ENCODE peak calls at places on chromosomes 3 and 15, in four cellular contexts. U is psoas muscle, B is upper lobe of right lung, Y is left lung. V is an unnamed sample.

GRCh38 chr15:101534376-101534970 is 45.0 kb upstream of the PCSK6 start:
- DNase-seq in U (no peak), B (no peak), Y (no peak), V (no peak)

GRCh38 chr3:55267206-55267930 is 219.7 kb downstream of the WNT5A start:
- DNase-seq in U (no peak), B (no peak), Y (no peak), V (no peak)

GRCh38 chr3:196638922-196639516 is 475 bp upstream of the NRROS start:
- DNase-seq in U (no peak), B (no peak), Y (no peak), V (no peak)

GRCh38 chr3:122577409-122578028 is at the start of gene PARP15:
- DNase-seq in U (peak), B (peak), Y (peak), V (no peak)

GRCh38 chr3:40152482-40153133 is 156.9 kb upstream of the EIF1B start:
- DNase-seq in U (no peak), B (no peak), Y (no peak), V (peak)

GRCh38 chr3:8621872-8622271 is 22.7 kb downstream of the SSUH2 start:
- DNase-seq in U (no peak), B (no peak), Y (no peak), V (no peak)

GRCh38 chr3:146834917-146835316 is 229.8 kb upstream of the PLSCR5 start:
- DNase-seq in U (no peak), B (no peak), Y (no peak), V (no peak)

GRCh38 chr3:124202754-124203153 is 210.8 kb upstream of the ROPN1 start:
- DNase-seq in U (peak), B (no peak), Y (no peak), V (no peak)

GRCh38 chr15:60651734-60652141 is 172.8 kb upstream of the ICE2 start:
- DNase-seq in U (no peak), B (no peak), Y (no peak), V (no peak)

GRCh38 chr3:64399205-64399800 is 174.0 kb upstream of the PRICKLE2 start:
- DNase-seq in U (no peak), B (no peak), Y (no peak), V (peak)

GRCh38 chr3:158313344-158313927 is 203.5 kb downstream of the RSRC1 start:
- DNase-seq in U (no peak), B (no peak), Y (no peak), V (peak)

GRCh38 chr3:99355465-99355864 is 282.9 kb upstream of the COL8A1 start:
- DNase-seq in U (no peak), B (no peak), Y (no peak), V (peak)

GRCh38 chr3:8888296-8888915 is 74.9 kb downstream of the RAD18 start:
- DNase-seq in U (no peak), B (no peak), Y (no peak), V (no peak)

GRCh38 chr3:177190701-177191100 is 6.6 kb downstream of the TBL1XR1 start:
- DNase-seq in U (no peak), B (no peak), Y (no peak), V (no peak)

GRCh38 chr3:127157181-127157828 is 35.6 kb upstream of the PRR23E start:
- DNase-seq in U (no peak), B (peak), Y (peak), V (no peak)

GRCh38 chr3:190430906-190431305 is 18.8 kb downstream of the TMEM207 start:
- DNase-seq in U (no peak), B (no peak), Y (no peak), V (peak)

GRCh38 chr15:63833246-63833696 is 477 bp downstream of the HERC1 start:
- DNase-seq in U (peak), B (peak), Y (peak), V (peak)

GRCh38 chr3:154112146-154112545 is 9.0 kb upstream of the ARHGEF26 start:
- DNase-seq in U (no peak), B (no peak), Y (no peak), V (no peak)
- TF ChIP-seq CTCF in U (no peak), B (no peak), Y (no peak), V (no peak)

GRCh38 chr3:13424865-13425605 is 4.9 kb upstream of the NUP210 start:
- DNase-seq in U (no peak), B (no peak), Y (no peak), V (no peak)

GRCh38 chr3:13419356-13420050 is 619 bp downstream of the NUP210 start:
- DNase-seq in U (peak), B (peak), Y (peak), V (peak)

GRCh38 chr3:13424111-13424844 is 4.2 kb upstream of the NUP210 start:
- DNase-seq in U (no peak), B (no peak), Y (no peak), V (no peak)

GRCh38 chr3:13420051-13420816 is at the start of gene NUP210:
- DNase-seq in U (peak), B (peak), Y (peak), V (no peak)

GRCh38 chr3:13420817-13421755 is 964 bp upstream of the NUP210 start:
- DNase-seq in U (no peak), B (peak), Y (peak), V (no peak)
- H3K4me3 ChIP-seq in U (peak), B (peak), Y (peak), V (no peak)

DNA sequence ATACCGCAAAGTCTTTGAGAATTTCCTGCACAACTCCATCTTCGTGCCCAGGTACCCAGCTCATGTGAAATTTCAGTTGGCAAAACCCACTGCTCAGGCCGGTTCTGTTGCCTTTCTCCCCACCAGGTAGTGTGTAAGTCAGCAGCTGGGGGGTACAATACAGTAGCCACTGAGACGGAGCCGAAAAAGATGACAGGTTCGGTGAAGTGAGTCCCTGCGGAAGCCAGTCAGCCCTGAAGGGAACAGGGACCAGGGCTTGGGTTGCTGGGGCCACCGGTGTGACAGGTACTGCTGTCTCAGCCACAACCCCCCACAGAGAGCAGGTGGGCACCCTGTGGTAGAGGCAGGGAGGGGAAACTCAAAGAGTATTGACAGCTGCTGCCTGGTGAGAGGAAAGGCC is 90.8 kb downstream of the PGPEP1L start:
- DNase-seq in U (no peak), B (no peak), Y (no peak), V (no peak)
- TF ChIP-seq CTCF in U (no peak), B (no peak), Y (no peak), V (no peak)

DNA sequence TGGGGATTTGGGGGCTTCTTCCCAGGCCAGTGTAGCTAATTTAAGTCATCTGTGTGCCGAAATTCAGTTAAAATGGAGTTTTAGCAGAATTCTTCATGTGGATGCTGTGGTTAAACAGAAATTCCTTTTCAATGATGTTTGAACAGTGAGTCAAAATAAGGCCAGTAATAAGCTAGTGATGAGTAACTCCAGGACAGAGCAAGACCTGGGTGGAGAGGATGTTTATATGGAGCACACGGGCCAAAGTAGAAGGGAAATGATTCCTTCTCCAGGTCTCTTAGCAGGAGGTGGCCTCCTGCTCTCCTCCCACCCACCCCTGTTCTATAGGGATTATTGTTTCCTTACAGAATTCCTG is 31.9 kb upstream of the UACA start:
- DNase-seq in U (no peak), B (no peak), Y (no peak), V (peak)
- H3K4me3 ChIP-seq in U (no peak), B (no peak), Y (no peak), V (no peak)

GRCh38 chr3:15815696-15816095 is 17.9 kb upstream of the ANKRD28 start:
- DNase-seq in U (no peak), B (no peak), Y (no peak), V (peak)
- TF ChIP-seq CTCF in U (peak), B (peak), Y (peak), V (peak)

DNA sequence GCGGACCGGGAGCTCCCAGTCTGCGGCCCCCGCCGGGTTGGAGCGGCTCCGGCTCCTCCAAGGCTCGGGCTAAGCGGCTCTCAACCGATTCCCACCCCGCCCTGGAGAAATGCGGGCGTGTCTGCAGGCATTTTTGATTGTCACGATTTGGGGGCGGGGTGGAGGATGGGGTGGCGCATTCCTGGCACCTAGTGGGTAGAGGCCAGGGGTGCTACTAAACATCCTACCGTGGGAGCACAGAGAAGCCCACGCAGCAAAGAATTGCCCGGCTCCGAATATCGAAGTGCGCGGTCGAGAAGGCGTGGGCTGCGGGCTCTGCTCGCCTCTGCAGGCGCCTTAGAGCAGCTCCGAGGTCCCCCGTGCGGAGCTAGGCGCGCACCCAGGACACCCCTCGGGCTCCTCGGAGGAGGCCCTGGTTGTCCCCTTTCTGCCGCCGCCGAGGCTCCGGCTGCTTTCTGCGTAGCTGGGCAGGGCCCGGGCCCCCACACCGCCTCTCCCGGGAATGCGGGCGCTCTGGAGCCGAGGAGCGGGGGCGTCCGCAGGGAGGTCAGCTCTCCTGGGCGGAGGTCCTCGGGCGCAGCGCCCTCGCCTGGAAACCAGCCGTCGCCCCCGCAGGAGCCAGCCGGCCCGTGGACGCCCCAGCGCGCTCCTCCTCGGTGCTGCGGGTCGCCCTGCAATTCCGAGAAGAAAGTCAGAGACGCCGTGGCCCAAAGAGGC is 16.5 kb upstream of the LAMP3 start:
- DNase-seq in U (peak), B (peak), Y (peak), V (peak)
- H3K4me3 ChIP-seq in U (peak), B (peak), Y (peak), V (peak)

GRCh38 chr3:19948192-19948591 is 1.3 kb downstream of the RAB5A start:
- DNase-seq in U (no peak), B (no peak), Y (no peak), V (no peak)

GRCh38 chr3:19946291-19946831 is 536 bp upstream of the RAB5A start:
- DNase-seq in U (no peak), B (no peak), Y (no peak), V (no peak)

GRCh38 chr3:19945405-19946290 is 1.2 kb upstream of the RAB5A start:
- DNase-seq in U (no peak), B (no peak), Y (no peak), V (no peak)

GRCh38 chr3:19947549-19948071 is 713 bp downstream of the RAB5A start:
- DNase-seq in U (no peak), B (no peak), Y (peak), V (peak)

DNA sequence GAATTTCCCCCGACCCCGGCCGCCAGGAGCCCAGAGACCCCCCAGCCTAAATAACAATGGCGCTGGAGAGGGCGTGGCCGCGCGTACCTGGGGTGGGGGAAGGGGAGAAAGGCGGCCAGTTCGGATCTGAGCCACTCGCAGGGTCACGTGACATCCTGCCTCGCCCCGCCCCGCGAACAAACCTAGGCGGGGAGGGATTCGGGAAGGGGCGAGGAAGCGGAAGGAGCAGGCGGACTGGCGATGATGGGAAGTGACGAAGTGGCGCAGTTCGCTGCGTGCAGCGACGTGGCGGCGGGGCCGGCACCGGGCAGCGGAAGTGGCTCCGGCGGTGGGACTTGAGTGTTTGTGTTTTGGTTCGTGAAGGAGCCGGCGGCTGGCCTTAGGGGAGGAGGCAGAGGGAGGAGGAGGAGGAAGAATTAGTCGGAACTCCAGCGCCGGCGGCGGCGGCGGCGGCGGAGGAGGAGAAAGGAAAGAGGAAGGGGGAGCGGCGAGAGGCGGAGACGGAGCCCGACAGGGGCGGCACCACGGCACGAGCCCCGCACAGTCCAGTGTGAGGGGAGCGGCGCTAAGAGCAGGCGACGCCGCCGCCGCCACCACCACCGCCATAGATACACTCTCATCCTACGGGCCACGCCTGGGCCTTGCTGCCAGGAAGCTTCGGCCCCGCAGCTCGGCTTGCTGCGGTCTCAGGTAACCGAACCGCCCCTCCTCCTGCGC is at the start of gene RAB5A:
- DNase-seq in U (peak), B (peak), Y (peak), V (peak)
- TF ChIP-seq CTCF in U (no peak), B (no peak), Y (peak), V (no peak)

GRCh38 chr3:53131136-53131495 is 881 bp upstream of the RFT1 start:
- DNase-seq in U (no peak), B (peak), Y (no peak), V (no peak)
- H3K4me3 ChIP-seq in U (peak), B (peak), Y (peak), V (peak)